ENCODE peak calls at places on chromosome 9, in four cellular contexts. M, W, N and X are unnamed samples.

GRCh38 chr9:33452828-33453271 is 5.5 kb upstream of the AQP3 start:
- DNase-seq in M (peak), N (peak), W (peak), X (no peak)

GRCh38 chr9:98720402-98720801 is 11.7 kb upstream of the GABBR2 start:
- DNase-seq in M (no peak), N (no peak), W (no peak), X (no peak)

GRCh38 chr9:36874921-36875320 is 159.1 kb downstream of the PAX5 start:
- DNase-seq in W (no peak), N (peak), M (no peak), X (no peak)

GRCh38 chr9:124880501-124880900 is 18.6 kb downstream of the ARPC5L start:
- DNase-seq in M (no peak), N (no peak), W (no peak), X (no peak)

GRCh38 chr9:116978155-116978554 is 291.1 kb downstream of the TRIM32 start:
- DNase-seq in N (no peak), W (no peak), M (no peak), X (no peak)

GRCh38 chr9:130406278-130406895 is 38.4 kb upstream of the ASS1 start:
- DNase-seq in M (no peak), W (no peak), N (no peak), X (no peak)

GRCh38 chr9:120934271-120934670 is 7.7 kb upstream of the TRAF1 start:
- DNase-seq in M (no peak), W (no peak), N (no peak), X (no peak)

GRCh38 chr9:8447618-8448017 is 648.0 kb upstream of the DMAC1 start:
- DNase-seq in M (no peak), N (no peak), W (no peak), X (no peak)

GRCh38 chr9:35826071-35826701 is 2.3 kb downstream of the FAM221B start:
- DNase-seq in M (peak), W (peak), N (no peak), X (no peak)

GRCh38 chr9:128913995-128914772 is 6.6 kb upstream of the PHYHD1 start:
- DNase-seq in W (no peak), N (no peak), M (no peak), X (no peak)

GRCh38 chr9:78288214-78288892 is 8.6 kb upstream of the PSAT1 start:
- DNase-seq in N (no peak), W (peak), M (no peak), X (no peak)

GRCh38 chr9:116494815-116495634 is 192.1 kb upstream of the TRIM32 start:
- DNase-seq in M (peak), N (no peak), W (no peak), X (no peak)

GRCh38 chr9:517993-518392 is 303.3 kb downstream of the DOCK8 start:
- DNase-seq in W (peak), M (no peak), N (no peak), X (no peak)

GRCh38 chr9:105887679-105888078 is 193.3 kb downstream of the TMEM38B start:
- DNase-seq in M (no peak), W (no peak), N (no peak), X (no peak)

GRCh38 chr9:38067611-38067891 is 1.5 kb downstream of the SHB start:
- DNase-seq in W (peak), N (no peak), M (no peak), X (peak)

GRCh38 chr9:89642789-89643188 is 38.0 kb downstream of the GADD45G start:
- DNase-seq in M (no peak), N (no peak), W (no peak), X (no peak)

GRCh38 chr9:132214027-132214622 is 52.3 kb downstream of the NTNG2 start:
- DNase-seq in N (peak), W (peak), M (no peak), X (peak)

GRCh38 chr9:34500623-34501267 is 22.0 kb downstream of the ENHO start:
- DNase-seq in N (peak), M (peak), W (peak), X (peak)

GRCh38 chr9:98597372-98597771 is 111.4 kb downstream of the GABBR2 start:
- DNase-seq in N (no peak), W (no peak), M (no peak), X (no peak)